ENCODE peak calls at places on chromosome 22, in eight cellular contexts. L, V, X, I, D, C, O and F are unnamed samples.

GRCh38 chr22:34105461-34106062 is 185.3 kb upstream of the LARGE1 start:
- DNase-seq in L (peak), V (peak), X (no peak), I (peak), D (no peak), C (no peak), O (peak), F (peak)

GRCh38 chr22:25823276-25823675 is 81.3 kb downstream of the MYO18B start:
- DNase-seq in L (no peak), V (peak), X (no peak), I (no peak), D (no peak), C (no peak), O (no peak), F (no peak)

GRCh38 chr22:39688186-39688768 is 117.7 kb downstream of the CACNA1I start:
- DNase-seq in L (no peak), V (no peak), X (no peak), I (no peak), D (no peak), C (no peak), O (no peak), F (no peak)

GRCh38 chr22:44363214-44363979 is 50.6 kb upstream of the SHISAL1 start:
- DNase-seq in L (no peak), V (peak), X (no peak), I (no peak), D (no peak), C (no peak), O (peak), F (no peak)

GRCh38 chr22:50199836-50200332 is 927 bp upstream of the SELENOO start:
- DNase-seq in L (no peak), V (peak), X (no peak), I (no peak), D (no peak), C (no peak), O (no peak), F (peak)

GRCh38 chr22:30829901-30830550 is 135.4 kb downstream of the OSBP2 start:
- DNase-seq in L (no peak), V (peak), X (no peak), I (no peak), D (no peak), C (no peak), O (no peak), F (no peak)

GRCh38 chr22:42978453-42979103 is 36.4 kb downstream of the PACSIN2 start:
- DNase-seq in L (no peak), V (no peak), X (no peak), I (no peak), D (no peak), C (no peak), O (no peak), F (no peak)

GRCh38 chr22:49771266-49772065 is 56.2 kb downstream of the BRD1 start:
- DNase-seq in L (no peak), V (no peak), X (no peak), I (no peak), D (no peak), C (no peak), O (no peak), F (no peak)

GRCh38 chr22:30245985-30246901 is at the start of gene LIF:
- DNase-seq in L (no peak), V (peak), X (peak), I (no peak), D (no peak), C (peak), O (no peak), F (no peak)

GRCh38 chr22:35590634-35591295 is 26.4 kb downstream of the MB start:
- DNase-seq in L (no peak), V (no peak), X (no peak), I (no peak), D (no peak), C (no peak), O (no peak), F (no peak)

GRCh38 chr22:28820885-28821284 is 20.5 kb upstream of the XBP1 start:
- DNase-seq in L (no peak), V (no peak), X (no peak), I (no peak), D (no peak), C (no peak), O (no peak), F (no peak)

GRCh38 chr22:49967333-49968241 is 7.0 kb downstream of the PIM3 start:
- DNase-seq in L (no peak), V (no peak), X (no peak), I (peak), D (peak), C (no peak), O (peak), F (no peak)

GRCh38 chr22:48106215-48106614 is 1343.8 kb downstream of the TBC1D22A start:
- DNase-seq in L (no peak), V (no peak), X (no peak), I (no peak), D (no peak), C (no peak), O (no peak), F (no peak)

GRCh38 chr22:42676059-42676607 is 26.9 kb upstream of the CYB5R3 start:
- DNase-seq in L (no peak), V (no peak), X (no peak), I (no peak), D (no peak), C (no peak), O (no peak), F (no peak)

GRCh38 chr22:28674121-28674563 is 5.5 kb downstream of the TTC28 start:
- DNase-seq in L (no peak), V (peak), X (peak), I (no peak), D (no peak), C (no peak), O (no peak), F (no peak)

GRCh38 chr22:27624705-27625104 is 176.9 kb downstream of the MN1 start:
- DNase-seq in L (no peak), V (peak), X (no peak), I (no peak), D (no peak), C (no peak), O (no peak), F (no peak)

GRCh38 chr22:35489225-35489624 is 51.4 kb upstream of the RASD2 start:
- DNase-seq in L (no peak), V (no peak), X (no peak), I (no peak), D (no peak), C (no peak), O (no peak), F (no peak)

GRCh38 chr22:45928726-45929359 is 48.1 kb downstream of the WNT7B start:
- DNase-seq in L (no peak), V (no peak), X (no peak), I (no peak), D (no peak), C (no peak), O (no peak), F (no peak)

GRCh38 chr22:42892571-42893316 is 35.7 kb upstream of the ARFGAP3 start:
- DNase-seq in L (no peak), V (no peak), X (peak), I (no peak), D (no peak), C (no peak), O (no peak), F (no peak)

GRCh38 chr22:43203471-43203981 is 16.6 kb upstream of the TTLL12 start:
- DNase-seq in L (no peak), V (no peak), X (no peak), I (no peak), D (no peak), C (no peak), O (no peak), F (no peak)

GRCh38 chr22:29313126-29314071 is 2.1 kb downstream of the RASL10A start:
- DNase-seq in L (no peak), V (no peak), X (no peak), I (no peak), D (no peak), C (no peak), O (no peak), F (no peak)

GRCh38 chr22:46328797-46329196 is 6.7 kb upstream of the TRMU start:
- DNase-seq in L (no peak), V (no peak), X (no peak), I (no peak), D (no peak), C (no peak), O (no peak), F (no peak)

GRCh38 chr22:20262582-20263147 is 5.5 kb downstream of the RTN4R start:
- DNase-seq in L (no peak), V (no peak), X (no peak), I (no peak), D (no peak), C (no peak), O (no peak), F (no peak)

GRCh38 chr22:48404004-48404403 is 1423.7 kb downstream of the BRD1 start:
- DNase-seq in L (no peak), V (no peak), X (no peak), I (no peak), D (no peak), C (no peak), O (peak), F (no peak)

GRCh38 chr22:32841175-32841574 is 39.7 kb downstream of the TIMP3 start:
- DNase-seq in L (no peak), V (no peak), X (no peak), I (no peak), D (no peak), C (no peak), O (no peak), F (no peak)

GRCh38 chr22:45528046-45528445 is 25.4 kb downstream of the FBLN1 start:
- DNase-seq in L (no peak), V (no peak), X (no peak), I (no peak), D (no peak), C (no peak), O (no peak), F (no peak)

GRCh38 chr22:29202231-29203192 is 3.2 kb upstream of the EMID1 start:
- DNase-seq in L (peak), V (peak), X (peak), I (no peak), D (no peak), C (no peak), O (peak), F (no peak)

GRCh38 chr22:26401726-26402125 is 27.3 kb upstream of the ASPHD2 start:
- DNase-seq in L (peak), V (peak), X (no peak), I (no peak), D (no peak), C (no peak), O (no peak), F (no peak)

GRCh38 chr22:50530280-50530856 is 556 bp upstream of the TYMP start:
- DNase-seq in L (peak), V (peak), X (peak), I (no peak), D (no peak), C (peak), O (peak), F (no peak)

GRCh38 chr22:33923660-33924246 is 3.5 kb upstream of the LARGE1 start:
- DNase-seq in L (peak), V (peak), X (peak), I (peak), D (no peak), C (no peak), O (peak), F (peak)

GRCh38 chr22:23253475-23254055 is 73.3 kb downstream of the BCR start:
- DNase-seq in L (no peak), V (no peak), X (no peak), I (no peak), D (no peak), C (no peak), O (no peak), F (no peak)

GRCh38 chr22:50082961-50083461 is 2.2 kb downstream of the MLC1 start:
- DNase-seq in L (no peak), V (no peak), X (no peak), I (no peak), D (no peak), C (no peak), O (no peak), F (no peak)

GRCh38 chr22:48713266-48714205 is 1114.1 kb downstream of the BRD1 start:
- DNase-seq in L (no peak), V (no peak), X (no peak), I (no peak), D (no peak), C (no peak), O (no peak), F (no peak)

GRCh38 chr22:30650508-30651116 is 15.0 kb downstream of the SLC35E4 start:
- DNase-seq in L (no peak), V (no peak), X (no peak), I (no peak), D (no peak), C (no peak), O (no peak), F (no peak)

GRCh38 chr22:22348127-22348814 is 103.7 kb downstream of the VPREB1 start:
- DNase-seq in L (no peak), V (no peak), X (peak), I (peak), D (no peak), C (no peak), O (no peak), F (no peak)

GRCh38 chr22:42692239-42693054 is 28.2 kb downstream of the A4GALT start:
- DNase-seq in L (no peak), V (no peak), X (no peak), I (no peak), D (no peak), C (no peak), O (no peak), F (no peak)

GRCh38 chr22:24141586-24141985 is 39.7 kb upstream of the SUSD2 start:
- DNase-seq in L (peak), V (peak), X (no peak), I (no peak), D (no peak), C (no peak), O (no peak), F (no peak)

GRCh38 chr22:49291781-49292180 is 535.9 kb downstream of the BRD1 start:
- DNase-seq in L (no peak), V (no peak), X (no peak), I (no peak), D (no peak), C (no peak), O (no peak), F (no peak)

GRCh38 chr22:24053481-24054226 is 42.5 kb downstream of the CABIN1 start:
- DNase-seq in L (no peak), V (no peak), X (no peak), I (no peak), D (no peak), C (no peak), O (no peak), F (no peak)

GRCh38 chr22:22181515-22181959 is 63.0 kb upstream of the VPREB1 start:
- DNase-seq in L (no peak), V (no peak), X (no peak), I (no peak), D (no peak), C (no peak), O (no peak), F (no peak)